ENCODE peak calls at places on chromosomes 2 and 18, in four cellular contexts. One of them, this sample, is unnamed.

GRCh38 chr2:74361327-74361726 is 18.1 kb upstream of the SLC4A5 start:
- DNase-seq in WTC11: no peak
- DNase-seq in spleen: no peak
- DNase-seq in hepatocyte: no peak
- DNase-seq in this sample: no peak

GRCh38 chr2:241866896-241867631 is 2.5 kb upstream of the RTP5 start:
- DNase-seq in WTC11: no peak
- DNase-seq in spleen: no peak
- DNase-seq in hepatocyte: no peak
- DNase-seq in this sample: no peak

GRCh38 chr18:25434771-25435461 is 83.0 kb upstream of the ZNF521 start:
- DNase-seq in WTC11: no peak
- DNase-seq in spleen: no peak
- DNase-seq in hepatocyte: no peak
- DNase-seq in this sample: no peak

GRCh38 chr2:216960926-216961325 is 101.1 kb upstream of the TNP1 start:
- DNase-seq in WTC11: no peak
- DNase-seq in spleen: no peak
- DNase-seq in hepatocyte: no peak
- DNase-seq in this sample: no peak

GRCh38 chr2:30145826-30146336 is 926 bp upstream of the YPEL5 start:
- DNase-seq in WTC11: no peak
- DNase-seq in spleen: no peak
- DNase-seq in hepatocyte: no peak
- DNase-seq in this sample: no peak

GRCh38 chr18:24631238-24632025 is 171.0 kb downstream of the HRH4 start:
- DNase-seq in WTC11: peak; percentile 31
- DNase-seq in spleen: no peak
- DNase-seq in hepatocyte: no peak
- DNase-seq in this sample: no peak

GRCh38 chr2:219274392-219274921 is 4.7 kb upstream of the DNAJB2 start:
- DNase-seq in WTC11: no peak
- DNase-seq in spleen: peak; percentile 68
- DNase-seq in hepatocyte: peak; percentile 77
- DNase-seq in this sample: peak; percentile 65

GRCh38 chr18:77140439-77141109 is 8.0 kb upstream of the MBP start:
- DNase-seq in WTC11: no peak
- DNase-seq in spleen: no peak
- DNase-seq in hepatocyte: peak; percentile 46
- DNase-seq in this sample: no peak

GRCh38 chr2:177273456-177273855 is 8.9 kb upstream of the NFE2L2 start:
- DNase-seq in WTC11: no peak
- DNase-seq in spleen: no peak
- DNase-seq in hepatocyte: no peak
- DNase-seq in this sample: no peak

GRCh38 chr2:134271758-134272157 is 17.9 kb downstream of the MGAT5 start:
- DNase-seq in WTC11: no peak
- DNase-seq in spleen: no peak
- DNase-seq in hepatocyte: no peak
- DNase-seq in this sample: peak; percentile 44

GRCh38 chr2:8053241-8053640 is 628.6 kb upstream of the ID2 start:
- DNase-seq in WTC11: no peak
- DNase-seq in spleen: no peak
- DNase-seq in hepatocyte: no peak
- DNase-seq in this sample: no peak

GRCh38 chr2:86393521-86394490 is 47.4 kb upstream of the KDM3A start:
- DNase-seq in WTC11: no peak
- DNase-seq in spleen: no peak
- DNase-seq in hepatocyte: peak; percentile 65
- DNase-seq in this sample: no peak

GRCh38 chr2:109211324-109211723 is 82.3 kb downstream of the SH3RF3 start:
- DNase-seq in WTC11: no peak
- DNase-seq in spleen: no peak
- DNase-seq in hepatocyte: no peak
- DNase-seq in this sample: no peak

GRCh38 chr2:96409543-96410184 is 74.1 kb downstream of the NCAPH start:
- DNase-seq in WTC11: no peak
- DNase-seq in spleen: peak; percentile 88
- DNase-seq in hepatocyte: no peak
- DNase-seq in this sample: peak; percentile 29

GRCh38 chr18:59270689-59271257 is 2.5 kb downstream of the RAX start:
- DNase-seq in WTC11: no peak
- DNase-seq in spleen: peak; percentile 18
- DNase-seq in hepatocyte: no peak
- DNase-seq in this sample: no peak

GRCh38 chr2:172101008-172101706 is 1.5 kb downstream of the DLX2 start:
- DNase-seq in WTC11: no peak
- DNase-seq in spleen: no peak
- DNase-seq in hepatocyte: no peak
- DNase-seq in this sample: peak; percentile 39

GRCh38 chr2:108922141-108922915 is 66.7 kb downstream of the EDAR start:
- DNase-seq in WTC11: no peak
- DNase-seq in spleen: peak; percentile 56
- DNase-seq in hepatocyte: no peak
- DNase-seq in this sample: no peak

GRCh38 chr2:47230418-47230817 is 75.3 kb upstream of the STPG4 start:
- DNase-seq in WTC11: no peak
- DNase-seq in spleen: no peak
- DNase-seq in hepatocyte: no peak
- DNase-seq in this sample: no peak

GRCh38 chr2:210443527-210443926 is 33.0 kb downstream of the LANCL1 start:
- DNase-seq in WTC11: peak; percentile 12
- DNase-seq in spleen: no peak
- DNase-seq in hepatocyte: no peak
- DNase-seq in this sample: no peak

GRCh38 chr2:199464614-199465352 is 7.0 kb upstream of the SATB2 start:
- DNase-seq in WTC11: no peak
- DNase-seq in spleen: no peak
- DNase-seq in hepatocyte: no peak
- DNase-seq in this sample: peak; percentile 34

GRCh38 chr2:229636568-229636967 is 77.8 kb downstream of the DNER start:
- DNase-seq in WTC11: no peak
- DNase-seq in spleen: no peak
- DNase-seq in hepatocyte: no peak
- DNase-seq in this sample: no peak

GRCh38 chr2:178914259-178914849 is 107.1 kb upstream of the TTN start:
- DNase-seq in WTC11: peak; percentile 86
- DNase-seq in spleen: peak; percentile 84
- DNase-seq in hepatocyte: peak; percentile 89
- DNase-seq in this sample: peak; percentile 89

GRCh38 chr2:231525248-231526163 is 4.7 kb downstream of the NMUR1 start:
- DNase-seq in WTC11: no peak
- DNase-seq in spleen: no peak
- DNase-seq in hepatocyte: no peak
- DNase-seq in this sample: no peak